ENCODE peak calls at places on chromosome 10, in nine cellular contexts. One of them, this sample, is unnamed.

GRCh38 chr10:10872035-10872673 is 145.5 kb upstream of the CELF2 start:
- DNase-seq in activated CD8-positive, alpha-beta memory T cell treated with anti-CD3 and anti-CD28 coated beads, Interleukin-2, amount 50 U/mL, for 48 hours: no peak
- DNase-seq in ovary: no peak
- DNase-seq in T-helper 9 cell: no peak
- DNase-seq in mucosa of descending colon: no peak
- DNase-seq in iPS DF 6.9: peak; percentile 9
- DNase-seq in neuronal stem cell: no peak
- DNase-seq in AG09309: peak; percentile 86
- DNase-seq in adipocyte: peak; percentile 73
- DNase-seq in this sample: peak; percentile 40

GRCh38 chr10:68625316-68625921 is 65.3 kb downstream of the TET1 start:
- DNase-seq in activated CD8-positive, alpha-beta memory T cell treated with anti-CD3 and anti-CD28 coated beads, Interleukin-2, amount 50 U/mL, for 48 hours: no peak
- DNase-seq in ovary: no peak
- DNase-seq in T-helper 9 cell: no peak
- DNase-seq in mucosa of descending colon: no peak
- DNase-seq in iPS DF 6.9: no peak
- DNase-seq in neuronal stem cell: no peak
- DNase-seq in AG09309: no peak
- DNase-seq in adipocyte: peak; percentile 60
- DNase-seq in this sample: no peak

GRCh38 chr10:26015092-26015491 is 81.1 kb downstream of the MYO3A start:
- DNase-seq in activated CD8-positive, alpha-beta memory T cell treated with anti-CD3 and anti-CD28 coated beads, Interleukin-2, amount 50 U/mL, for 48 hours: no peak
- DNase-seq in ovary: no peak
- DNase-seq in T-helper 9 cell: no peak
- DNase-seq in mucosa of descending colon: no peak
- DNase-seq in iPS DF 6.9: no peak
- DNase-seq in neuronal stem cell: no peak
- DNase-seq in AG09309: no peak
- DNase-seq in adipocyte: no peak
- DNase-seq in this sample: no peak

GRCh38 chr10:43082087-43082486 is 5.2 kb downstream of the RET start:
- DNase-seq in activated CD8-positive, alpha-beta memory T cell treated with anti-CD3 and anti-CD28 coated beads, Interleukin-2, amount 50 U/mL, for 48 hours: no peak
- DNase-seq in ovary: no peak
- DNase-seq in T-helper 9 cell: no peak
- DNase-seq in mucosa of descending colon: no peak
- DNase-seq in iPS DF 6.9: no peak
- DNase-seq in neuronal stem cell: no peak
- DNase-seq in AG09309: no peak
- DNase-seq in adipocyte: no peak
- DNase-seq in this sample: no peak

GRCh38 chr10:128641998-128642397 is 515.8 kb upstream of the MKI67 start:
- DNase-seq in activated CD8-positive, alpha-beta memory T cell treated with anti-CD3 and anti-CD28 coated beads, Interleukin-2, amount 50 U/mL, for 48 hours: no peak
- DNase-seq in ovary: no peak
- DNase-seq in T-helper 9 cell: no peak
- DNase-seq in mucosa of descending colon: no peak
- DNase-seq in iPS DF 6.9: no peak
- DNase-seq in neuronal stem cell: no peak
- DNase-seq in AG09309: no peak
- DNase-seq in adipocyte: no peak
- DNase-seq in this sample: no peak

GRCh38 chr10:95864906-95865813 is 42.6 kb upstream of the CC2D2B start:
- DNase-seq in activated CD8-positive, alpha-beta memory T cell treated with anti-CD3 and anti-CD28 coated beads, Interleukin-2, amount 50 U/mL, for 48 hours: no peak
- DNase-seq in ovary: no peak
- DNase-seq in T-helper 9 cell: no peak
- DNase-seq in mucosa of descending colon: no peak
- DNase-seq in iPS DF 6.9: peak; percentile 31
- DNase-seq in neuronal stem cell: peak; percentile 38
- DNase-seq in AG09309: peak; percentile 70
- DNase-seq in adipocyte: peak; percentile 94
- DNase-seq in this sample: peak; percentile 31

GRCh38 chr10:43073191-43073590 is 3.7 kb upstream of the RET start:
- DNase-seq in activated CD8-positive, alpha-beta memory T cell treated with anti-CD3 and anti-CD28 coated beads, Interleukin-2, amount 50 U/mL, for 48 hours: no peak
- DNase-seq in ovary: no peak
- DNase-seq in T-helper 9 cell: no peak
- DNase-seq in mucosa of descending colon: peak; percentile 20
- DNase-seq in iPS DF 6.9: no peak
- DNase-seq in neuronal stem cell: no peak
- DNase-seq in AG09309: no peak
- DNase-seq in adipocyte: no peak
- DNase-seq in this sample: no peak

GRCh38 chr10:46255696-46256355 is 31.0 kb upstream of the ANTXRL start:
- DNase-seq in activated CD8-positive, alpha-beta memory T cell treated with anti-CD3 and anti-CD28 coated beads, Interleukin-2, amount 50 U/mL, for 48 hours: peak; percentile 77
- DNase-seq in ovary: peak; percentile 51
- DNase-seq in T-helper 9 cell: peak; percentile 30
- DNase-seq in mucosa of descending colon: peak; percentile 63
- DNase-seq in iPS DF 6.9: peak; percentile 31
- DNase-seq in neuronal stem cell: peak; percentile 42
- DNase-seq in AG09309: no peak
- DNase-seq in adipocyte: peak; percentile 48
- DNase-seq in this sample: peak; percentile 68

GRCh38 chr10:24476913-24477312 is 246.8 kb downstream of the ARHGAP21 start:
- DNase-seq in activated CD8-positive, alpha-beta memory T cell treated with anti-CD3 and anti-CD28 coated beads, Interleukin-2, amount 50 U/mL, for 48 hours: no peak
- DNase-seq in ovary: no peak
- DNase-seq in T-helper 9 cell: no peak
- DNase-seq in mucosa of descending colon: no peak
- DNase-seq in iPS DF 6.9: no peak
- DNase-seq in neuronal stem cell: no peak
- DNase-seq in AG09309: no peak
- DNase-seq in adipocyte: no peak
- DNase-seq in this sample: no peak